ENCODE peak calls at places on chromosomes 4 and X, in six cellular contexts. D is H9, H is neuronal stem cell, Y is mesenchymal stem cell, G is trophoblast cell, S is H1. I is an unnamed sample.

GRCh38 chr4:149897784-149898183 is 82.1 kb upstream of the IQCM start:
- DNase-seq in H (no peak), S (no peak), Y (peak), G (no peak), D (no peak), I (peak)

GRCh38 chr4:30719363-30720020 is 677 bp upstream of the PCDH7 start:
- DNase-seq in G (no peak), Y (peak), H (peak), S (peak), D (peak), I (peak)

GRCh38 chrX:22666441-22666840 is 333.3 kb upstream of the DDX53 start:
- DNase-seq in G (no peak), D (peak), S (peak), H (no peak), Y (peak), I (peak)

GRCh38 chr4:113355550-113356371 is 306.3 kb downstream of the ANK2 start:
- DNase-seq in Y (peak), G (peak), S (no peak), D (no peak), H (no peak), I (peak)

GRCh38 chr4:32417113-32417704 is 1697.0 kb downstream of the PCDH7 start:
- DNase-seq in G (no peak), D (no peak), Y (no peak), S (no peak), H (no peak), I (no peak)

GRCh38 chr4:15400911-15401671 is 26.7 kb upstream of the C1QTNF7 start:
- DNase-seq in G (peak), D (no peak), Y (peak), H (no peak), S (no peak), I (peak)

GRCh38 chr4:141246243-141246642 is 25.5 kb downstream of the ZNF330 start:
- DNase-seq in D (no peak), G (no peak), H (no peak), S (no peak), Y (peak), I (peak)

GRCh38 chrX:77431227-77431626 is 16.0 kb upstream of the FGF16 start:
- DNase-seq in G (no peak), H (no peak), S (no peak), Y (peak), D (no peak), I (peak)

GRCh38 chrX:1596676-1597344 is 5.4 kb downstream of the AKAP17A start:
- DNase-seq in S (peak), H (no peak), Y (no peak), D (no peak), G (no peak), I (no peak)

GRCh38 chrX:41655101-41655500 is 33.7 kb upstream of the GPR34 start:
- DNase-seq in S (no peak), H (no peak), Y (no peak), G (no peak), D (no peak), I (no peak)

GRCh38 chr4:6546091-6546490 is 28.9 kb upstream of the MAN2B2 start:
- DNase-seq in Y (no peak), D (no peak), S (no peak), G (no peak), H (no peak), I (no peak)

GRCh38 chrX:140949231-140949630 is 53.2 kb upstream of the SPANXB1 start:
- DNase-seq in G (no peak), D (no peak), Y (no peak), S (no peak), H (no peak), I (no peak)

GRCh38 chr4:102244878-102245535 is 100.3 kb downstream of the SLC39A8 start:
- DNase-seq in S (no peak), D (no peak), Y (no peak), G (no peak), H (no peak), I (no peak)

GRCh38 chr4:88613417-88613875 is 21.2 kb downstream of the HERC3 start:
- DNase-seq in G (no peak), H (no peak), Y (no peak), D (no peak), S (no peak), I (no peak)

GRCh38 chr4:159549092-159549491 is 446.2 kb downstream of the RAPGEF2 start:
- DNase-seq in H (no peak), G (no peak), Y (peak), S (no peak), D (no peak), I (peak)

GRCh38 chrX:38279188-38279587 is 48.1 kb downstream of the RPGR start:
- DNase-seq in D (no peak), G (no peak), S (no peak), Y (no peak), H (no peak), I (no peak)

GRCh38 chr4:113576947-113577678 is 184.4 kb downstream of the CAMK2D start:
- DNase-seq in S (no peak), H (no peak), Y (no peak), G (no peak), D (no peak), I (no peak)

GRCh38 chr4:6647169-6647568 is 6.7 kb downstream of the MRFAP1 start:
- DNase-seq in H (no peak), S (no peak), D (no peak), G (no peak), Y (no peak), I (no peak)

GRCh38 chrX:1491851-1492349 is 39.2 kb upstream of the ASMTL start:
- DNase-seq in H (peak), S (peak), D (peak), G (no peak), Y (no peak), I (no peak)

GRCh38 chr4:3202836-3203820 is 45.8 kb upstream of the MSANTD1 start:
- DNase-seq in H (no peak), Y (no peak), G (no peak), S (no peak), D (no peak), I (no peak)

GRCh38 chrX:40420899-40421729 is 159.7 kb upstream of the ATP6AP2 start:
- DNase-seq in S (no peak), G (no peak), D (no peak), H (no peak), Y (no peak), I (no peak)

GRCh38 chrX:136055651-136056221 is 70.5 kb downstream of the SLC9A6 start:
- DNase-seq in S (no peak), G (no peak), D (no peak), H (no peak), Y (peak), I (peak)

GRCh38 chr4:13580018-13580417 is 35.7 kb upstream of the NKX3-2 start:
- DNase-seq in S (no peak), D (no peak), G (no peak), H (no peak), Y (no peak), I (no peak)

GRCh38 chrX:40434947-40435346 is 145.8 kb upstream of the ATP6AP2 start:
- DNase-seq in Y (peak), H (no peak), S (peak), D (peak), G (no peak), I (peak)

GRCh38 chr4:119873794-119874325 is 192.8 kb downstream of the MAD2L1 start:
- DNase-seq in G (no peak), H (no peak), S (no peak), D (no peak), Y (no peak), I (no peak)

GRCh38 chrX:110691446-110691845 is 104.2 kb downstream of the CHRDL1 start:
- DNase-seq in S (no peak), D (no peak), G (no peak), H (no peak), Y (no peak), I (no peak)

GRCh38 chrX:148771440-148771839 is 271.0 kb downstream of the AFF2 start:
- DNase-seq in Y (no peak), G (no peak), D (no peak), H (no peak), S (no peak), I (no peak)

GRCh38 chr4:98474408-98474844 is 184.0 kb downstream of the TSPAN5 start:
- DNase-seq in H (no peak), G (no peak), S (no peak), Y (peak), D (no peak), I (peak)

GRCh38 chr4:179095585-179096228 is 1653.5 kb upstream of the AGA start:
- DNase-seq in Y (peak), D (peak), S (peak), H (peak), G (no peak), I (peak)

GRCh38 chrX:23887918-23888317 is 19.8 kb downstream of the APOO start:
- DNase-seq in D (no peak), G (no peak), S (no peak), Y (no peak), H (no peak), I (no peak)

GRCh38 chrX:23884427-23885024 is 23.2 kb downstream of the APOO start:
- DNase-seq in D (no peak), Y (peak), S (no peak), H (no peak), G (no peak), I (peak)

GRCh38 chrX:23885803-23886202 is 21.9 kb downstream of the APOO start:
- DNase-seq in Y (no peak), G (no peak), D (no peak), S (no peak), H (no peak), I (no peak)

GRCh38 chrX:23887448-23887847 is 20.3 kb downstream of the APOO start:
- DNase-seq in S (no peak), H (no peak), D (no peak), Y (no peak), G (no peak), I (no peak)

GRCh38 chrX:23883737-23884354 is 23.9 kb downstream of the APOO start:
- DNase-seq in Y (peak), S (no peak), G (peak), H (no peak), D (no peak), I (peak)
- H3K27ac ChIP-seq in Y (peak), S (no peak), G (no peak), H (no peak), D (no peak), I (peak)

GRCh38 chrX:25810202-25810601 is 327.9 kb upstream of the MAGEB18 start:
- DNase-seq in H (no peak), G (no peak), S (no peak), D (no peak), Y (no peak), I (peak)

GRCh38 chrX:25805744-25806143 is 332.4 kb upstream of the MAGEB18 start:
- DNase-seq in S (no peak), Y (no peak), G (no peak), D (no peak), H (no peak), I (no peak)

DNA sequence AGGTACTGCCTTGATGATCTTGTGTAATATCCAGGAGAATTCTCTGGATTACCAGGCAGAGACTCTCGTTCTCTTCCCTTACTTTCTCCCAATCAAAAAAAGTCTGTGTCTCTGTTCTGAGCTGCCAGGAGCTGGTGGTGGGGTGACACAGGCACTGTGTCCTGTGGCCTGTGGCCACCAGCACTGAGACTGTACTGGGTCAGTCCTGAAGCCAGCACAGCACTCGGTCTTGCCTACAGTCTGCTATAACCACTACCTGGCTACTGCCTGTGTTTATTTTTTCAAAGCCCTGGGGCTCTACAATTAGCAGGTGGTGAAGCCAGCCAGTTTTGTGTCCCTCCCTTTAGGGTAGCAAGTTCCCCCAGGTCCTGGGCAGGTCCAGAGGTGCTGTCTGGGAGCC is 331.1 kb upstream of the MAGEB18 start:
- DNase-seq in G (no peak), Y (no peak), D (no peak), H (no peak), S (no peak), I (no peak)
- H4K8ac ChIP-seq in G (no peak), Y (no peak), D (no peak), H (no peak), S (no peak), I (no peak)

GRCh38 chrX:13029831-13030771 is 14.3 kb downstream of the FAM9C start:
- DNase-seq in H (no peak), D (peak), G (no peak), S (no peak), Y (peak), I (no peak)
- H3K27ac ChIP-seq in H (no peak), D (peak), G (peak), S (peak), Y (peak), I (peak)

DNA sequence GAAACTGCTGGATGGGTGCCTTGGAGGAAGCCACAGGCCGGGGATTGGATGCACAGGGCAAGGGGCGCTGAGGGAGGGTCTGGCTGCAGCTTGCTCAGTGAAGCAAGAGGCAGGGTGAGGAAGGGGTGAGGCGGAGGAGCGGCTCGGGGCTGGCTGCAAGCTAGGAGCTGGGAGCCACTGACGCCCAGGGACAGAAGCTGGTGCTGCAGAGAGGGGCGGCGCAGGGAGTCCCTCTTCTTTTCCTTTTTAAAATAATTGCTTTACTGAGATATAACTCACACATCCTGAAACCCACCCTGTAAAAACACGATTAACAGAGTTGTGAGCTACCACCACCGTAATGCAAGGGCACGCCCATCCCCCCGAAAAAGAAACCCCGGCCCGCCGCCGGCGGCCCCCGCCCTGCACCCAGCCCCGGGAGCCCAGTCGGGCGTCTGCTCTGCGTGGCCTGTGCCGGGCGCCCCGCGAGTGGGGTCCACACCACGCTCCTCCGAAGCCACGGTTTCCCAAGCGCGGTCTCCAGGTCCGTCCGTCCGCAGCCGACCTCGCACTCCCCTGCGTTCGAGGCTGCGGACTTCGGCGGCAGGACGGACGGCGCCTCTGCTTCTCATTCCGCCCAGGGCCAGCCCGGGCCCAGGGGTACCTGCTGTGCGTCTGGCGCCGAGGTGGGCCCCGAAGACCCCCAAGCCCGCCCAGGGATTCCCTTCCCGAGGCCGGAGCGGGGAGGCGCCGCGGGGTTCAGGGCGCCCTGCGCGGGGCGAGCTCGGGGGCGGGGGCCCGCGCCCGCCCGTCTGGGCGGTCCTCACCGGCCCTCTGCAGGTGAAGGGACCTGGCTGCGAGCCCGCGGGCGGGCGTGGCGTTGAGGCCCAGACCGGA is 865 bp upstream of the UVSSA start:
- DNase-seq in D (peak), S (peak), Y (peak), G (peak), H (peak), I (peak)
- H4K8ac ChIP-seq in D (no peak), S (peak), Y (peak), G (peak), H (no peak), I (peak)

DNA sequence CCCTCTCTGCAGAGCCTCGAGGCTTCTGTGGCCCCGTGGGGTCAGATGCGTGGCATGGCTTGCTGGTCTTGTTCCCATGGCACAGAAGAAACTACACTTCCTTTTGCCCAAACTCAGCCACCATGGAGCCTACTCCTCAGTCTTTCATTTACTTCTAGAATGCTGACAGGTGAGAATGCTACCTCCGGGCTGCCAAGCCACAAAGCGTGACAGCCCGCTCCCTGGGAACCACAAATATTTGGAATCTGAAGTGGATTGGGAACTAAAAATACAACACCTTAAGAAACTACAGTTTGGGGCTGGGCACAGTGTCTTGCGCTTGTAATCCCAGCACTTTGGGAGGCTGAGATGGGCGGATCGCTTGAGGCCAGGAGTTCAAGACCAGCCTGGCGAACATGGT is 98.0 kb downstream of the TRAPPC11 start:
- DNase-seq in S (no peak), D (no peak), Y (no peak), H (no peak), G (peak), I (no peak)
- H3K27ac ChIP-seq in S (no peak), D (no peak), Y (no peak), H (no peak), G (no peak), I (no peak)

GRCh38 chr4:27023366-27023765 is 162.7 kb downstream of the STIM2 start:
- DNase-seq in H (no peak), G (no peak), S (no peak), Y (no peak), D (no peak), I (no peak)
- H4K8ac ChIP-seq in H (no peak), G (no peak), S (no peak), Y (no peak), D (no peak), I (no peak)

I was measured in IMR-90.